ENCODE peak calls at places on chromosomes 11 and 22, in six cellular contexts. Q is right lobe of liver, G is breast epithelium, H is Peyer's patch, I is thoracic aorta, B is WERI-Rb-1. O is an unnamed sample.

GRCh38 chr22:21003782-21004181 is 1.9 kb upstream of the THAP7 start:
- DNase-seq in Q (no peak), G (no peak), H (no peak), B (no peak), I (no peak), O (no peak)

GRCh38 chr11:117538731-117539130 is 211.1 kb downstream of the CEP164 start:
- DNase-seq in I (no peak), Q (no peak), G (no peak), B (peak; percentile 37), H (no peak), O (peak; percentile 27)

GRCh38 chr11:40290031-40290650 is 1169.3 kb downstream of the LRRC4C start:
- DNase-seq in G (no peak), H (no peak), Q (no peak), B (no peak), I (no peak), O (no peak)

GRCh38 chr11:63999349-64000025 is 13.2 kb downstream of the OTUB1 start:
- DNase-seq in H (peak; percentile 50), B (peak; percentile 78), I (peak; percentile 16), G (peak; percentile 83), Q (peak; percentile 35), O (no peak)

GRCh38 chr11:129593098-129593497 is 217.4 kb downstream of the BARX2 start:
- DNase-seq in I (no peak), G (peak; percentile 55), Q (no peak), B (no peak), H (no peak), O (no peak)

GRCh38 chr11:37666960-37667359 is 1068.9 kb upstream of the RAG2 start:
- DNase-seq in I (no peak), H (no peak), B (no peak), G (no peak), Q (no peak), O (no peak)

GRCh38 chr22:48900626-48901025 is 927.0 kb downstream of the BRD1 start:
- DNase-seq in Q (no peak), G (no peak), H (no peak), I (no peak), B (no peak), O (no peak)

GRCh38 chr11:78869293-78869692 is 294.6 kb upstream of the NARS2 start:
- DNase-seq in G (no peak), I (no peak), H (no peak), Q (no peak), B (no peak), O (no peak)

GRCh38 chr22:32353292-32353691 is 4.4 kb upstream of the RFPL3 start:
- DNase-seq in G (no peak), I (no peak), H (no peak), Q (no peak), B (no peak), O (no peak)

GRCh38 chr11:76685841-76686240 is 15.3 kb upstream of the LRRC32 start:
- DNase-seq in H (no peak), G (no peak), Q (no peak), I (no peak), B (no peak), O (no peak)

GRCh38 chr22:37018815-37019308 is 385 bp downstream of the TST start:
- DNase-seq in G (no peak), Q (peak; percentile 59), H (peak; percentile 21), I (no peak), B (peak; percentile 74), O (peak; percentile 41)

GRCh38 chr22:24503137-24503850 is 8.2 kb downstream of the UPB1 start:
- DNase-seq in G (no peak), H (peak; percentile 84), Q (peak; percentile 59), B (peak; percentile 73), I (no peak), O (no peak)

GRCh38 chr11:86508604-86509471 is 134.2 kb downstream of the CCDC81 start:
- DNase-seq in G (no peak), B (no peak), I (no peak), Q (no peak), H (no peak), O (no peak)

GRCh38 chr22:44165286-44165874 is 15.3 kb upstream of the PARVG start:
- DNase-seq in I (no peak), G (no peak), H (no peak), B (no peak), Q (no peak), O (no peak)

GRCh38 chr22:47124451-47124881 is 362.0 kb downstream of the TBC1D22A start:
- DNase-seq in I (no peak), H (no peak), B (no peak), G (no peak), Q (peak; percentile 15), O (no peak)

GRCh38 chr22:23245045-23245798 is 64.9 kb downstream of the BCR start:
- DNase-seq in I (no peak), B (no peak), H (no peak), G (no peak), Q (no peak), O (no peak)

GRCh38 chr11:45899448-45900174 is 7.5 kb downstream of the FREY1 start:
- DNase-seq in H (peak; percentile 47), G (peak; percentile 76), I (peak; percentile 64), Q (peak; percentile 83), B (peak; percentile 93), O (peak; percentile 22)

GRCh38 chr11:32960553-32961164 is 55.0 kb upstream of the DEPDC7 start:
- DNase-seq in G (no peak), I (no peak), B (no peak), Q (no peak), H (no peak), O (no peak)

GRCh38 chr11:2415171-2415570 is 14.6 kb downstream of the TSSC4 start:
- DNase-seq in H (no peak), G (no peak), Q (no peak), B (no peak), I (no peak), O (no peak)

GRCh38 chr11:43327987-43328386 is 16.2 kb downstream of the API5 start:
- DNase-seq in H (no peak), I (no peak), Q (no peak), B (no peak), G (no peak), O (no peak)

GRCh38 chr11:72627594-72628281 is 46.5 kb downstream of the PDE2A start:
- DNase-seq in B (no peak), H (no peak), I (no peak), Q (no peak), G (no peak), O (no peak)
- H3K27ac ChIP-seq in B (no peak overlapping the region), H (no peak overlapping the region), I (no peak overlapping the region), Q (no peak overlapping the region), G (peak overlapping the region; percentile 6), O (peak overlapping the region; percentile 78)

GRCh38 chr11:66858939-66859685 is 2.2 kb downstream of the LRFN4 start:
- DNase-seq in H (no peak), I (no peak), B (no peak), G (no peak), Q (peak; percentile 23), O (no peak)

GRCh38 chr11:66861051-66861773 is 4.3 kb downstream of the LRFN4 start:
- DNase-seq in Q (no peak), G (no peak), H (no peak), B (no peak), I (no peak), O (no peak)

GRCh38 chr11:66861774-66862558 is 5.1 kb downstream of the LRFN4 start:
- DNase-seq in Q (no peak), B (no peak), H (no peak), G (no peak), I (no peak), O (no peak)

GRCh38 chr11:66859686-66860448 is 3.0 kb downstream of the LRFN4 start:
- DNase-seq in Q (peak; percentile 50), H (no peak), G (no peak), B (no peak), I (no peak), O (no peak)

GRCh38 chr11:66860449-66860831 is 3.6 kb downstream of the LRFN4 start:
- DNase-seq in H (no peak), I (no peak), G (no peak), B (no peak), Q (no peak), O (no peak)
- H3K27ac ChIP-seq in H (no peak overlapping the region), I (no peak overlapping the region), G (no peak overlapping the region), B (no peak overlapping the region), Q (no peak overlapping the region), O (no peak overlapping the region)

DNA sequence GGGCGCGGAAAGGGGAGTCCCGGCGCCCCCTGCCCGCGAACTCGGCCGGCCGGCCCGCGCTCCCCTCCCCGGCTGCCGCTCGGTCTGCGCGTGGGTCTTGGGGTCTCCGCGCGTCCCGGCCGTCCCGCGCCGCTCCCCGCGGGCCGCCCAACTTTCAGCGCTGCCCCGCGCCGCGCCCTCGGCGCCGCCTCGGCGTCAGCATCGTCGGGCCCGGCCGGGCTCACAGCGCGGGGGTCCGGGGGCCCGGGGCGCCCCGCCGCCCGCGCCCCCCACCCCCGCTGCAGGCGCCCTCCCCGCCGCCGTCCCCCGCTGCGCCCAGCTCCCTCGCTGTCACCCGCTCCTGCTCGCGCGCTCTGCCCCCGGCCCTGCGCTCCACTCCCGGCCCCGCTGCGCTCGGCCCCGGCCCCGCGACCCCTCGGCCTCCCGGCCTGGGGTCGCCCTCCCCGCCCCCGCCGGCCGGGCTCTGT is at the start of gene KCNJ4:
- DNase-seq in H (no peak), Q (no peak), G (no peak), B (no peak), I (no peak), O (no peak)
- H3K27ac ChIP-seq in H (no peak within 1 kb of the TSS), Q (no peak within 1 kb of the TSS), G (no peak within 1 kb of the TSS), B (peak within 1 kb of the TSS; percentile 71), I (no peak within 1 kb of the TSS), O (no peak within 1 kb of the TSS)

DNA sequence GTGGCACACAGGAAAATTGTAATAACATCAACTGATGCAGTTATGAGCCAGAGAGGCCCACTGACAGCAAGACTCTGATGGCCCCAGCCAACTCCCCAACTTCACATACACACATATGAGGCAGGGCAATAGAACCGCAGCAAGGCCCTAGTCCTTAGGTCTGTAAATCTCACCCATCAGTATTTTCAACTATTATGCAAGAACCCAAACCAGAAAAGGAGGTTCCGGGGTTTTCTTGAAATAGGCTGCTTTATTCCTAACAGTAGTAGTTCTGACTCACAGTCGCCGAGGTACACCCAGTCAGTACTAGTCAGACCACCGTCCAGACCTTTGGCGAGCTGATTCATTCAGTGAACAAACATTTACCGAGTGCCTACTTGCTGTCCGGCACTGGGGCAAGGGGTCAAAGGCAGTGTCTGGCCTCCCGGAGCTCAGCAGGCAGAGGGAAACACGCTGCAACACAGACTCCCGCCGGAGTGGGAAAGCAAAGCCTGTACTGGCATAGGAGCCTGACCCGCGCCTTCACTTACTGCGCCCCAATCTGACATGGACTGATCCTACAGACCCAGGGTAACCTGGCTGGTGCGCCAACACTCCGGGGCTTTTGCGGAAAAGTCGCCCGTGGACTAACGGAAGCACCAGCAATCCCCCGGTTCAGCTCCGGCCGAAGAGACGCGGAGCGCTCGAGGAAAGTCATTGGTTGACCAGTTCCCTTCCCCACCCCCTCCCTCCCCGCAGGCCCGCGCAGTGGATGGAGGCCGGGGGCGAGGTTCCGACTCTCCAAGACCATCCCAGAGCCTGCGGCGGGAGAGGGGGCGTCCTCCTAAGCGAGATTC is 1.3 kb downstream of the PLEKHA7 start:
- DNase-seq in I (no peak), H (no peak), Q (peak; percentile 86), G (no peak), B (peak; percentile 80), O (no peak)
- H3K27ac ChIP-seq in I (no peak overlapping the region), H (peak overlapping the region; percentile 85), Q (peak overlapping the region; percentile 72), G (peak overlapping the region; percentile 81), B (peak overlapping the region; percentile 89), O (no peak overlapping the region)